ENCODE peak calls at places on chromosomes 11 and 22, in nine cellular contexts. Z, U, J, T, K, P, Q, H and F are unnamed samples.

GRCh38 chr11:68798221-68798813 is 43.4 kb downstream of the CPT1A start:
- DNase-seq in Z (no peak), U (no peak), J (peak), T (no peak), K (no peak), P (no peak), Q (peak), H (peak), F (no peak)

GRCh38 chr22:40791241-40791640 is 27.9 kb downstream of the SLC25A17 start:
- DNase-seq in Z (peak), U (peak), J (no peak), T (no peak), K (no peak), P (no peak), Q (peak), H (no peak), F (no peak)

GRCh38 chr11:122235615-122236014 is 119.6 kb upstream of the BLID start:
- DNase-seq in Z (peak), U (peak), J (no peak), T (peak), K (peak), P (no peak), Q (peak), H (no peak), F (no peak)

GRCh38 chr22:22099833-22100812 is 117.5 kb upstream of the TOP3B start:
- DNase-seq in Z (no peak), U (peak), J (no peak), T (peak), K (peak), P (no peak), Q (peak), H (peak), F (no peak)

GRCh38 chr11:62719302-62719978 is 7.8 kb downstream of the HNRNPUL2 start:
- DNase-seq in Z (no peak), U (no peak), J (no peak), T (peak), K (no peak), P (no peak), Q (no peak), H (no peak), F (no peak)

GRCh38 chr11:12822623-12823022 is 148.4 kb downstream of the TEAD1 start:
- DNase-seq in Z (no peak), U (no peak), J (no peak), T (no peak), K (no peak), P (no peak), Q (no peak), H (no peak), F (no peak)

GRCh38 chr22:35900483-35901168 is 128.0 kb downstream of the RBFOX2 start:
- DNase-seq in Z (peak), U (peak), J (no peak), T (peak), K (no peak), P (no peak), Q (peak), H (no peak), F (no peak)

GRCh38 chr11:129460714-129461113 is 85.1 kb downstream of the BARX2 start:
- DNase-seq in Z (no peak), U (no peak), J (no peak), T (no peak), K (no peak), P (no peak), Q (no peak), H (no peak), F (no peak)

GRCh38 chr22:45552580-45553332 is 50.1 kb downstream of the FBLN1 start:
- DNase-seq in Z (peak), U (peak), J (no peak), T (peak), K (no peak), P (peak), Q (peak), H (no peak), F (peak)

GRCh38 chr11:88474655-88475054 is 137.1 kb upstream of the CTSC start:
- DNase-seq in Z (no peak), U (no peak), J (no peak), T (no peak), K (no peak), P (no peak), Q (no peak), H (no peak), F (no peak)

GRCh38 chr22:38941488-38941987 is 15.9 kb upstream of the APOBEC3A start:
- DNase-seq in Z (no peak), U (no peak), J (no peak), T (no peak), K (no peak), P (no peak), Q (no peak), H (no peak), F (no peak)

GRCh38 chr11:47348859-47349258 is 3.6 kb downstream of the MYBPC3 start:
- DNase-seq in Z (peak), U (peak), J (peak), T (peak), K (no peak), P (no peak), Q (peak), H (peak), F (no peak)

GRCh38 chr11:81005595-81005994 is 1564.8 kb upstream of the TENM4 start:
- DNase-seq in Z (peak), U (peak), J (no peak), T (peak), K (no peak), P (no peak), Q (peak), H (no peak), F (no peak)

GRCh38 chr11:29119691-29120328 is 897.0 kb downstream of the KCNA4 start:
- DNase-seq in Z (peak), U (peak), J (peak), T (peak), K (no peak), P (no peak), Q (peak), H (no peak), F (no peak)

GRCh38 chr11:34266090-34266912 is 91.5 kb downstream of the ABTB2 start:
- DNase-seq in Z (peak), U (peak), J (peak), T (peak), K (no peak), P (no peak), Q (peak), H (no peak), F (no peak)

GRCh38 chr11:64359712-64360402 is 895 bp downstream of the RPS6KA4 start:
- DNase-seq in Z (no peak), U (no peak), J (no peak), T (no peak), K (no peak), P (no peak), Q (no peak), H (peak), F (no peak)

GRCh38 chr11:130023204-130023603 is 20.6 kb upstream of the PRDM10 start:
- DNase-seq in Z (peak), U (peak), J (peak), T (peak), K (no peak), P (no peak), Q (peak), H (no peak), F (peak)

GRCh38 chr11:72696866-72697428 is 22.7 kb upstream of the PDE2A start:
- DNase-seq in Z (no peak), U (no peak), J (no peak), T (no peak), K (no peak), P (no peak), Q (no peak), H (peak), F (no peak)

GRCh38 chr11:8701891-8702597 is 19.5 kb downstream of the RPL27A start:
- DNase-seq in Z (no peak), U (no peak), J (no peak), T (no peak), K (no peak), P (no peak), Q (no peak), H (no peak), F (no peak)

GRCh38 chr11:67441731-67442401 is 1.4 kb downstream of the CORO1B start:
- DNase-seq in Z (no peak), U (no peak), J (no peak), T (no peak), K (no peak), P (no peak), Q (no peak), H (no peak), F (no peak)

GRCh38 chr11:104968365-104968855 is at the start of gene CASP4:
- DNase-seq in Z (peak), U (peak), J (peak), T (peak), K (no peak), P (peak), Q (peak), H (no peak), F (no peak)

GRCh38 chr11:118902336-118903203 is 18.9 kb downstream of the CXCR5 start:
- DNase-seq in Z (no peak), U (no peak), J (no peak), T (no peak), K (no peak), P (no peak), Q (no peak), H (no peak), F (no peak)

GRCh38 chr11:61761440-61762163 is 9.2 kb downstream of the MYRF start:
- DNase-seq in Z (no peak), U (no peak), J (no peak), T (no peak), K (no peak), P (no peak), Q (no peak), H (no peak), F (no peak)

GRCh38 chr11:106418786-106419185 is 341.3 kb downstream of the AASDHPPT start:
- DNase-seq in Z (no peak), U (no peak), J (no peak), T (no peak), K (no peak), P (no peak), Q (no peak), H (no peak), F (no peak)

GRCh38 chr11:112049777-112050176 is 24.0 kb downstream of the PIH1D2 start:
- DNase-seq in Z (no peak), U (no peak), J (no peak), T (no peak), K (no peak), P (no peak), Q (no peak), H (no peak), F (no peak)

DNA sequence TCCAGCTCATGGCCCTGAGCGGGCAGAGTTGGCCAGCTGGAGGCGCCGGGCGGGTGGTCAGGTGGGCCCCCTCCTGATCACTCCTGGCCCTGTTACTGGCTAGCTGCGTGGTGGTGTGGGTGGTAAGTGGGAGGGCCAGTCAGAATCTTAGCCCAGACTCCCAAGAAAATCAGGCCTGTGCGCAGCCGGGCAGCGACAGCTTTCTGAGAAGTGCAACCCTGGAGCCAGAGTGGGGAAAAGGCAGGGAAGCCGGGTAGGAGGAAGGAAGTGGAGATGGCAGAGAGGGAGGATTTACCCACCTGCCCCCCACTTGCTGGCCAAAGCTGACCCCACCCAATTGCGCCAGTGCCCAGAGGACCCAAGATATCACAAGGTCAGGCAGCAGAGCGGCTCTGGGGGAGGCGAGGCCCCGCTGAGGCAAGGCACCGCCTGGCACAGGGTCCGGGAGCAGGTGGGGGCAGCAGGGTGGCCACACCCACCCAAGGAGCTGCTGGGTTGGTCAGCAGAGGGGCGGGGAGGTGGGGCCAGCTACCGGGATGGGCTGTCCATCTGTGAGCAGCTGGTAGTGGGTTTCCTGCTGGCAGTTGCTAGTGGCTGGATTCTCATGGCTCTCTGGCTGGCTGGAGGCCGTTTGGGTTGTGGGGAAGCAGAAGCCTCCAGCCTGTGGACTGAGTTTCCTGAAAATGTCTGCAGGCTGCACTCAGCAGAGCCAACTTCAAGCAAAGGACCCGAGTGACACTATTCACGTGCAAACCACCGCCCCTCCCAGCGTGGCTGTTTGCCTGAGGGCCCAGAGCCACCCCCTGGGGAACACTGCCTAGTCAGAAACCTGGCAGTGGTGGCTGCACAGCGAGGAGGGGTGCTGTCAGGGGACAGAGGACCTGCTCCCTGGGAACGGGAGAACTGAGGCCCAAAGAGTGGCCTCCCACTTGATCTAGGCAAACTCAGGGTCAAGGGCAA is 196.3 kb downstream of the IGLL1 start:
- DNase-seq in Z (no peak), U (no peak), J (no peak), T (no peak), K (no peak), P (no peak), Q (peak), H (peak), F (no peak)
- TF ChIP-seq CTCF in Z (no peak), U (no peak), J (no peak), T (no peak), K (no peak), P (no peak), Q (no peak), H (no peak), F (no peak)

GRCh38 chr11:66275396-66275795 is 2.6 kb upstream of the CNIH2 start:
- DNase-seq in Z (no peak), U (no peak), J (no peak), T (no peak), K (no peak), P (no peak), Q (no peak), H (no peak), F (no peak)

GRCh38 chr11:66275984-66276612 is 1.9 kb upstream of the CNIH2 start:
- DNase-seq in Z (no peak), U (no peak), J (no peak), T (no peak), K (no peak), P (no peak), Q (no peak), H (no peak), F (no peak)

GRCh38 chr11:66278396-66279091 is 569 bp downstream of the CNIH2 start:
- DNase-seq in Z (peak), U (peak), J (no peak), T (no peak), K (no peak), P (no peak), Q (peak), H (no peak), F (no peak)

GRCh38 chr11:66279092-66279797 is 1.3 kb downstream of the CNIH2 start:
- DNase-seq in Z (no peak), U (no peak), J (no peak), T (no peak), K (no peak), P (no peak), Q (no peak), H (peak), F (no peak)

GRCh38 chr11:66277475-66278391 is at the start of gene CNIH2:
- DNase-seq in Z (no peak), U (no peak), J (peak), T (no peak), K (no peak), P (no peak), Q (no peak), H (peak), F (no peak)
- TF ChIP-seq CTCF in Z (no peak), U (no peak), J (no peak), T (no peak), K (no peak), P (no peak), Q (no peak), H (no peak), F (no peak)

GRCh38 chr22:24521791-24522245 is 26.7 kb downstream of the UPB1 start:
- DNase-seq in Z (peak), U (peak), J (peak), T (peak), K (no peak), P (no peak), Q (peak), H (peak), F (no peak)
- TF ChIP-seq CTCF in Z (peak), U (peak), J (peak), T (peak), K (peak), P (peak), Q (peak), H (no peak), F (peak)

DNA sequence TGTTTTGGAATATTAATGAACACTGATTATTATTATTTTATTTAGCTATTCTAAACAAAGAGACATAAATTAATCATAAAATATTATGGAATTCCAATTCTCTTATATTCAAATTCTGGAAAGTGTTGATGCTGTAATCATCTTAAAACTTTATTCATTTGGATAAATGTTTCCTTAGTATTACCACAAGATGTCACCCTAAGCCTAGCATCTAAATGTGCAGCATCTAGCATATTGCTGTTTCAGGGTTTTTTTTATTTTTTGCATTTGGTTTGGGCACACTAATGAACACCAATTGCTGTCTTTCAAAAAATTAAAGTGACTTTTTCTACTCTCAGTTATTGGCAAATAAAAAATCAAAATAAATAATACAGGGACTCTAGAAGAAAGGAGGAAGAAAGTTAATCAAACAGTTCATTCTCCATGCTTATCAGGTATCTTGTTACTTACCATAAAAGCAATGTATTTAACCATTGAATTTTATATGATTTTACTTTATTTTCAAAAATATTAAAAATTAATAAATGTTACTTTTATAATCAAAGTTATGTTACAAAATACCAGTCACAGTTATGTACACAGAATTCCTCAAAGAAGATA is 31.8 kb downstream of the DLG2 start:
- DNase-seq in Z (peak), U (no peak), J (no peak), T (peak), K (no peak), P (no peak), Q (peak), H (no peak), F (no peak)
- TF ChIP-seq CTCF in Z (peak), U (peak), J (no peak), T (peak), K (peak), P (peak), Q (peak), H (no peak), F (peak)

DNA sequence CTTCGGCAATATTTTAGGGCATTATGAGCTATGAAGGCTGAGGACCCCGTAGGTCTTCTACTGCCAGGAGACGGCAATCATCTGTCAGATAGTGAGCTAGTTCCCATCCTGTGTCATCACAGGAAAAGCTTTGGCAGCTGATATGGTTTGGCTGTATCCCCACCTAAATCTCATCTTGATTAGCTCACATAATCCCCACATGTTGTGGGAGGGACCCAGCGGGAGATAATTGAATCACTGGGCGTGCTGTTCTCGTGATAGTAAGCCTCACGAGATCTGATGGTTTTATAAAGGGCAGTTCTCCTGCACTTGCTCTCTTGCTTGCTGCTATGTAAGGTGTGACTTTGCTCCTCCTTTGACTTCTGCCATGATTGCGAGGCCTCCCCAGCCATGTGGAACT is 18.1 kb downstream of the CSRP3 start:
- DNase-seq in Z (no peak), U (no peak), J (no peak), T (no peak), K (no peak), P (no peak), Q (no peak), H (no peak), F (no peak)
- TF ChIP-seq CTCF in Z (no peak), U (no peak), J (no peak), T (no peak), K (no peak), P (no peak), Q (no peak), H (no peak), F (no peak)

DNA sequence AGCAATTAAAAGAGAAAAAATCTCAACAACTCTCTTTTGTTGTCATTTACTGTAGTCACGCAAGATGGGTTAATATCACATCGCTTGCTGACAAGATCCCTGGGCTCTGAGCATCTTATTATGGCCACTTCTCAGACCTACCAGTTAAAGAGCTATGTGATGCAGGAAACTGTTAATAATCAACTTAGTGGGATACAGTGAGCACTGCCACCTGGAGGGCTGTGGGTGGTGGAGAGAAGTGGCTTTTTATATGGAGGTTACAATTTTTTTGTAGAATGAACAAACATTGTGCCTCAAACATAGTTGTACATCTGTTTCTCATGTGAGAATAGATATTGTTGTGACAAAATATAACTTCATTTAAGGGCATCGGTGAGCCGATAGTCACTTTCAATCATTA is 181.0 kb downstream of the TENM4 start:
- DNase-seq in Z (no peak), U (no peak), J (no peak), T (no peak), K (no peak), P (no peak), Q (peak), H (no peak), F (no peak)
- TF ChIP-seq CTCF in Z (peak), U (peak), J (no peak), T (peak), K (no peak), P (no peak), Q (peak), H (no peak), F (peak)

DNA sequence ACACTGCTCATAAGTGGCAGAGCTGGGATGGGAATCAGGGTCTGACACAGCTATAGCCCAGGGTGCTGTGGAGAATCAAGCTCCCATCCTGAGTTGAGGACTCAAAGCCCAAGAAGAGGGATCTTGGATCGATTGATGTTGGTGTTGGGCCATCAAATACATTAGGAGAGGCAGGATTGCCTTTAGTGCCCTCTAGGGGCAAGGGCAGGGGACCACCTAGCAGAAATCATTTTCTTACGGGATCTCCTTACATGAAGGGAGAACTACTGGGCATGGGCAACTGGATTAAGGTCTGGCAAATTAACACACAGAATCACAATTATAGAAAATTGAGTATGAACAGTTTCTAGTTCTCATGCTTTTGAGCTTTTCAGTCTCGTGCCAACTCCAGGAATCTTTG is 24.9 kb upstream of the EMSY start:
- DNase-seq in Z (no peak), U (no peak), J (peak), T (no peak), K (no peak), P (no peak), Q (no peak), H (peak), F (no peak)
- TF ChIP-seq CTCF in Z (peak), U (peak), J (peak), T (peak), K (no peak), P (peak), Q (peak), H (peak), F (peak)